ENCODE peak calls at places on chromosome X, in five cellular contexts. L, A, Z, I and E are unnamed samples.

GRCh38 chrX:133633162-133633561 is 217.9 kb upstream of the GPC4 start:
- DNase-seq in Z (peak), I (no peak), L (no peak), A (no peak), E (no peak)

GRCh38 chrX:66553973-66554372 is 84.9 kb downstream of the EDA2R start:
- DNase-seq in L (no peak), I (no peak), Z (no peak), A (no peak), E (no peak)

GRCh38 chrX:22060451-22060940 is 28.4 kb downstream of the PHEX start:
- DNase-seq in Z (no peak), L (no peak), I (no peak), A (no peak), E (no peak)

GRCh38 chrX:126137899-126138298 is 28.2 kb downstream of the DCAF12L2 start:
- DNase-seq in A (no peak), Z (peak), L (no peak), I (no peak), E (no peak)

GRCh38 chrX:45351478-45351877 is 150.8 kb upstream of the DIPK2B start:
- DNase-seq in A (no peak), I (no peak), Z (no peak), L (no peak), E (no peak)

GRCh38 chrX:143437439-143437838 is 79.8 kb downstream of the SPANXN3 start:
- DNase-seq in I (no peak), L (peak), Z (peak), A (no peak), E (no peak)

GRCh38 chrX:2500091-2500680 is 590 bp downstream of the DHRSX start:
- DNase-seq in Z (peak), I (no peak), L (peak), A (no peak), E (peak)

GRCh38 chrX:130658310-130658709 is 244.7 kb downstream of the ENOX2 start:
- DNase-seq in I (no peak), Z (no peak), A (no peak), L (no peak), E (no peak)

GRCh38 chrX:93874554-93874953 is 200.5 kb downstream of the FAM133A start:
- DNase-seq in L (peak), I (no peak), A (no peak), Z (peak), E (no peak)

GRCh38 chrX:27186671-27187070 is 276.5 kb downstream of the PPP4R3C start:
- DNase-seq in L (peak), A (no peak), Z (peak), I (peak), E (no peak)

GRCh38 chrX:63746278-63746677 is 38.7 kb downstream of the ARHGEF9 start:
- DNase-seq in Z (no peak), A (no peak), L (no peak), I (no peak), E (no peak)

GRCh38 chrX:65406532-65406931 is 128.1 kb downstream of the LAS1L start:
- DNase-seq in Z (no peak), A (no peak), I (no peak), L (no peak), E (no peak)

GRCh38 chrX:78307665-78308064 is 19.7 kb downstream of the CYSLTR1 start:
- DNase-seq in I (no peak), L (no peak), A (no peak), Z (no peak), E (no peak)

GRCh38 chrX:54248309-54248708 is 65.3 kb upstream of the FAM120C start:
- DNase-seq in I (no peak), A (no peak), L (no peak), Z (no peak), E (no peak)

GRCh38 chrX:38452603-38453002 is 100.2 kb downstream of the OTC start:
- DNase-seq in A (no peak), Z (no peak), I (no peak), L (no peak), E (no peak)

GRCh38 chrX:23503835-23504539 is 163.3 kb upstream of the PRDX4 start:
- DNase-seq in I (no peak), L (no peak), A (no peak), Z (no peak), E (no peak)

GRCh38 chrX:78555401-78555980 is 103.6 kb downstream of the RTL3 start:
- DNase-seq in I (no peak), L (no peak), A (no peak), Z (no peak), E (no peak)

GRCh38 chrX:23797371-23798128 is 14.6 kb downstream of the SAT1 start:
- DNase-seq in A (no peak), Z (no peak), L (no peak), I (no peak), E (no peak)

GRCh38 chrX:134161162-134161561 is 75.8 kb upstream of the CCDC160 start:
- DNase-seq in A (no peak), I (no peak), L (no peak), Z (no peak), E (no peak)

GRCh38 chrX:140918398-140919043 is 83.9 kb upstream of the SPANXB1 start:
- DNase-seq in I (peak), A (no peak), Z (peak), L (peak), E (no peak)

GRCh38 chrX:1035206-1035605 is 177.2 kb downstream of the CRLF2 start:
- DNase-seq in Z (no peak), I (no peak), A (no peak), L (no peak), E (no peak)

GRCh38 chrX:17375631-17376380 is 806 bp downstream of the NHS start:
- DNase-seq in A (no peak), Z (peak), L (no peak), I (no peak), E (no peak)

DNA sequence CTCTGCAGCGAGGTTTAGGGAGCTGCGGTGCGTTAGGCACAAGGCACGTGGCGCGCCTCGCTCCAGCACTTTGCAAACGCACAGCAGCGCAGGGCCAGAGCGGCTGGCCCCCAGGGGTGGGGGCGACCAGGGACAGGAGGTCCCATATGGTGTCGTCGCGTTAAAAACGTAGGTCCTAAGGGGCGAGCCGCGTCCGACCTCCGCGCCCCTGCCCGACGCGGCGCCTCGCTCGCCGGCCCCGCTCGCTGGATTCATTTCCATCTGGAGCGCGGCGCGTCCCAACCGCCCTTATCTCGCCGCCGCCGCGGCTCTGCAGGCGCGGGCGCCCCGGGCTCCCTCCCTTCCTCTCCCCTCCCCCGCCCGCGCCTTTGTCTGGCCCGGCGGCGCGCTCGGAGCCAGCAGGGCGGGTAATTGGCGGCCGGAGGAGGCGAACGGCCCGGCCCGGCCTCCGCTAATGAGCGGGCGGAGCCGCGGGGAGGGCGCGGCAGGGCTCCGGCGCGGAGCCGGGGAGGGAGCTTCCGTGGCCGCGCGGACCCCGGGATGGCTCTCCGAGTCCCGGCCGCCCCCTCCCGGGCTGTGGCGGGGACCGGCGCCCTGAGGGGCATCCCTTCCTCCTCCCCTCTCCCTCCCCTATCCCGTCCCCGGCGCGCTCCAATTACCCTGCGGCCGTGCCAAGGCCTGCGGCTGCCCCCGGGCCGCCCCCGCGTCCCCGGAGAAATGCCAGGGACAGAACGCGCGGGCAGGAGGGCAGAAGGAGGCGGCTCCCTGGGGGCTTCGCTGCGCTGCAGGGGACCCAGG is 409.0 kb downstream of the BCOR start:
- DNase-seq in Z (peak), L (peak), A (no peak), I (no peak), E (peak)
- TF ChIP-seq POLR2AphosphoS5 in Z (no peak), L (no peak), A (no peak), I (no peak), E (no peak)

GRCh38 chrX:10015711-10016515 is 48.8 kb downstream of the CLDN34 start:
- DNase-seq in A (no peak), I (no peak), Z (peak), L (peak), E (no peak)
- TF ChIP-seq TAF1 in A (no peak), I (no peak), Z (no peak), L (no peak), E (no peak)

GRCh38 chrX:68433981-68434299 is 645 bp upstream of the OPHN1 start:
- DNase-seq in L (no peak), A (no peak), I (no peak), Z (no peak), E (no peak)
- TF ChIP-seq POLR2AphosphoS5 in L (no peak), A (no peak), I (no peak), Z (no peak), E (no peak)

GRCh38 chrX:119477812-119478232 is 9.6 kb downstream of the SLC25A5 start:
- DNase-seq in A (no peak), I (no peak), L (peak), Z (no peak), E (no peak)
- TF ChIP-seq TAF1 in A (no peak), I (no peak), L (no peak), Z (no peak), E (no peak)

GRCh38 chrX:104183685-104184084 is 17.4 kb downstream of the FAM199X start:
- DNase-seq in Z (no peak), A (no peak), I (no peak), L (no peak), E (no peak)
- TF ChIP-seq POLR2AphosphoS5 in Z (no peak), A (no peak), I (no peak), L (no peak), E (no peak)

DNA sequence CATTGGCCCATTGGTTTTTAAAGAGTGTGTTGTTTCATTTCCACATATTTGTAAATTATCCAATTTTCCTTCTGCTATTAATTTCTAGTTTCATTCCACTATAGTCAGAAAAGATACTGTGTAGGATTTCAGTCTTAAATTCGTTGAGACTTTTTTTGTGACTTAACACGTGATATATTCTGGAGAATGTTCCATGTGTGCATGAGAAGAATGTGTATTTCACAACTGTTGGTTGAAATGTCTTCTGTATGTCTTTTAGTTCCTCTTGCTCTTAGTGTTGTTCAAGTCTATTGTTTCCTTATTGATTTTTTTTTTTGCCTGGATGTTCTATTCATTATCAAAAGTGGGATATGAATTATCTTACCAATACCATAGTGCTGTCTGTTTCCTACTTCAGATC is 606.9 kb downstream of the RPA4 start:
- DNase-seq in L (no peak), A (no peak), I (no peak), Z (no peak), E (no peak)
- TF ChIP-seq TAF1 in L (no peak), A (no peak), I (no peak), Z (no peak), E (no peak)

DNA sequence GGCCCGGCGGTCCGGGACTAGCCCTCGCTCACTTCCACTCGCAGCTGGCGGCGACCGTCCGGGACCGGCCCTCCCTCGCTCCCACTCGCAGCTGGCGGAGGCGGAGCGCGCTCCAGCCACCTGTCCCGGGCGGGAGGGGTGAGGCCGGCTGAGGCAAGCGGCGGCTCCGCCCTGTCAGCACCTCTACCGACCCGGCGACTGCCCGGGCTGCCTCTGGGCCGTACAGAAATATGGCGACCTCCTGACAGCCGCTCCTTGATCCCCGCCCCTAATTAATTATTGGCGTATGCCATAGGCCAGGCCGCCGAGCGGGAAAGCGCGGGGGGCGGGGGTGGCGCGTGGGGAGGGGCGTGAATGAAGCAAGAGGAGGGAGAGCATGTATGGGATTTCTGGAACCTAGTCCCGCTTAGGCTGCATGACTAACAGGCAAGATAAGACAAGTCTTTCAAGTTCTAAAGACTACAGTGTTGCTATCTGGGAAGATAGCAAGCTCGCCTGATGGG is at the start of gene MORC4:
- DNase-seq in Z (peak), A (peak), L (peak), I (no peak), E (peak)
- TF ChIP-seq POLR2AphosphoS5 in Z (no peak), A (no peak), L (no peak), I (no peak), E (no peak)

DNA sequence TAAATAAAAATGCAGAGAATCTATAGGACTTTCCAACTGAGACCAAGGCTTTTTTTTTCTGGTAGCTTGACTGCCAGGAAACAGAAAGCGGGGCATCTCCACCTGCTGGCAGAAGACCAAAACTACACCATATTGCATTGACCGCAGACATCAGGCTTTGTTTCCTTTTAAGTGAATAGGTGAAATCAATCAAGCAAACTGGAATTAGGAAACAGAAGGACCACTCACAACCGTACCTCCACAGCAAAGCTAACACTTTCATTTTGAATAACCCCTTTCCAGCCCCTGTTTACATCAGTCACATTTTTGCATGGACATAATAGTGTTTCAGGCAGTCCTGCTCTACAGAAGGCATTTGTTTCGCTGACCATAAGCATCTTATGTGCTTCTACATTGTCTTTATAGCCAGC is 218.2 kb downstream of the IDS start:
- DNase-seq in L (peak), A (peak), Z (peak), I (peak), E (peak)
- TF ChIP-seq TAF1 in L (no peak), A (no peak), Z (no peak), I (no peak), E (no peak)

DNA sequence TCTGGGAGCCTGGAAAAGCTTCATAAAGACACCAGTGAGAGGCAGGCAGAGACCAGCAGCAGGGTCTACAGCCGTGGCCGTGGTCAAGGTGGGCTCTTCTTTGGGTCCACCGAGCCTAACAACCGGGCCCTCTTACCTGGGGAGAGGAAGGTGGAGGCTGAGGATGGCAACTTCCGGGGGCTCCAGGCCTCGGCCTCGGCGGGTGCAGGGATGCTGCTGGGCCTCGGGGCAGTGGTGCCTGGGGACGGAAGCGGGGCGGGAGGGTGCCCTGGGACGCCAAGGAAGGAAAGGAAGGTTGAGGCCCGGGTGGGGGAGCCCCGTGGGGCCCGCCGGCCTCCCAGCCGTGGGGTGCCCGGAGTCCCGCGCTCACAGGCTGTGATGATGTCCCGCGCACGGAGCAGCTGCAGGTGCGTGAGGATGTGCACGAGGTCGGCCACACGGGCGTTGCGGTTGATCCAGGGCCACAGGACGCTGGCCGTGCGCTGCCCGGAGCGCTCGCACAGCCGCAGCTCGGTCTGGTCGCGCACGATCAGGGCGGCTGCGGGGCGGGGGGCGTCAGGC is 561 bp downstream of the IRAK1 start:
- DNase-seq in Z (peak), L (peak), I (no peak), A (no peak), E (no peak)
- TF ChIP-seq POLR2AphosphoS5 in Z (no peak), L (no peak), I (no peak), A (no peak), E (no peak)

GRCh38 chrX:43836435-43837184 is 45.6 kb downstream of the MAOB start:
- DNase-seq in Z (peak), A (no peak), L (peak), I (no peak), E (no peak)
- TF ChIP-seq TAF1 in Z (no peak), A (no peak), L (no peak), I (no peak), E (no peak)